ENCODE peak calls at places on chromosomes 6 and 20, in ten cellular contexts. B is T-helper 22 cell; K is mucosa of gallbladder; Z is T-helper 9 cell; P is left lung; S is EH; H is effector memory CD8-positive, alpha-beta T cell; O is hepatocyte; Q is H7; U is activated naive CD4-positive, alpha-beta T cell treated with anti-CD3 and anti-CD28 coated beads, Interleukin-2, amount 10 ng/mL, durations not matched to agents 7 days and 5 days. T is an unnamed sample.

GRCh38 chr6:2938632-2939083 is 32.7 kb downstream of the SERPINB6 start:
- DNase-seq in B (no peak), K (no peak), Z (no peak), P (no peak), S (no peak), H (no peak), O (no peak), Q (peak), U (no peak), T (no peak)

GRCh38 chr6:83047065-83047754 is 18.4 kb downstream of the UBE3D start:
- DNase-seq in B (no peak), K (no peak), Z (no peak), P (no peak), S (no peak), H (no peak), O (no peak), Q (peak), U (no peak), T (no peak)

GRCh38 chr20:63129376-63129965 is 86.5 kb downstream of the YTHDF1 start:
- DNase-seq in B (no peak), K (no peak), Z (no peak), P (no peak), S (no peak), H (no peak), O (no peak), Q (no peak), U (peak), T (no peak)

GRCh38 chr6:63997217-63997616 is 361.6 kb downstream of the PHF3 start:
- DNase-seq in B (no peak), K (no peak), Z (no peak), P (no peak), S (no peak), H (no peak), O (no peak), Q (no peak), U (no peak), T (no peak)

GRCh38 chr6:111764238-111765182 is 108.7 kb downstream of the FYN start:
- DNase-seq in B (peak), K (no peak), Z (peak), P (no peak), S (no peak), H (peak), O (no peak), Q (peak), U (peak), T (no peak)

GRCh38 chr6:158322724-158323560 is 10.7 kb downstream of the TULP4 start:
- DNase-seq in B (no peak), K (no peak), Z (no peak), P (no peak), S (peak), H (no peak), O (peak), Q (no peak), U (no peak), T (no peak)

GRCh38 chr6:38510205-38510604 is 129.5 kb downstream of the BTBD9 start:
- DNase-seq in B (no peak), K (no peak), Z (no peak), P (no peak), S (peak), H (no peak), O (no peak), Q (no peak), U (no peak), T (no peak)

GRCh38 chr20:50187403-50188051 is 3.1 kb upstream of the CEBPB start:
- DNase-seq in B (no peak), K (no peak), Z (no peak), P (peak), S (peak), H (no peak), O (peak), Q (peak), U (no peak), T (no peak)

GRCh38 chr6:50249493-50249892 is 199.8 kb upstream of the DEFB112 start:
- DNase-seq in B (no peak), K (no peak), Z (no peak), P (no peak), S (no peak), H (no peak), O (no peak), Q (no peak), U (no peak), T (no peak)

GRCh38 chr6:135667694-135668455 is 170.3 kb upstream of the AHI1 start:
- DNase-seq in B (no peak), K (no peak), Z (no peak), P (peak), S (peak), H (no peak), O (no peak), Q (peak), U (no peak), T (no peak)

GRCh38 chr6:149074832-149075258 is 242.7 kb upstream of the TAB2 start:
- DNase-seq in B (no peak), K (no peak), Z (no peak), P (no peak), S (no peak), H (no peak), O (no peak), Q (no peak), U (no peak), T (no peak)

GRCh38 chr20:43716123-43716522 is 10.7 kb downstream of the GTSF1L start:
- DNase-seq in B (no peak), K (no peak), Z (no peak), P (no peak), S (no peak), H (no peak), O (no peak), Q (no peak), U (no peak), T (no peak)

GRCh38 chr20:48308882-48309281 is 518.9 kb downstream of the PREX1 start:
- DNase-seq in B (no peak), K (no peak), Z (no peak), P (no peak), S (no peak), H (no peak), O (no peak), Q (peak), U (no peak), T (no peak)

GRCh38 chr20:10671221-10671849 is 2.5 kb downstream of the JAG1 start:
- DNase-seq in B (no peak), K (peak), Z (no peak), P (peak), S (peak), H (no peak), O (peak), Q (peak), U (peak), T (no peak)